ENCODE peak calls at places on chromosome 17, in eight cellular contexts. H is K562, G is WTC11, Z is IMR-90, M is H1, R is GM12878, T is HepG2, P is A549. O is an unnamed sample.

GRCh38 chr17:1898872-1899271 is 69.1 kb downstream of the RPA1 start:
- DNase-seq in P (no peak), G (no peak), T (no peak), H (no peak), R (no peak), M (no peak), Z (no peak), O (peak)

GRCh38 chr17:7838291-7839075 is 4.5 kb downstream of the KDM6B start:
- DNase-seq in H (peak), G (no peak), Z (peak), T (peak), M (no peak), P (peak), R (no peak), O (peak)

GRCh38 chr17:82414548-82415281 is 3.4 kb upstream of the HEXD start:
- DNase-seq in T (peak), H (peak), G (peak), M (peak), Z (peak), P (peak), R (no peak), O (peak)

GRCh38 chr17:6796017-6796886 is 20.2 kb downstream of the FBXO39 start:
- DNase-seq in G (no peak), H (no peak), T (peak), P (no peak), Z (no peak), R (no peak), M (no peak), O (no peak)

GRCh38 chr17:488993-489757 is 136.6 kb upstream of the RPH3AL start:
- DNase-seq in M (no peak), H (no peak), P (peak), T (peak), Z (peak), G (peak), R (no peak), O (peak)

GRCh38 chr17:9959377-9959981 is 54.4 kb upstream of the RCVRN start:
- DNase-seq in P (peak), Z (peak), G (peak), T (peak), M (peak), R (no peak), H (peak), O (peak)

GRCh38 chr17:75679706-75680201 is 12.6 kb downstream of the SAP30BP start:
- DNase-seq in G (no peak), T (no peak), R (no peak), M (no peak), Z (no peak), H (no peak), P (peak), O (no peak)

GRCh38 chr17:7250655-7251329 is 742 bp downstream of the CTDNEP1 start:
- DNase-seq in P (no peak), Z (no peak), M (no peak), H (no peak), T (no peak), G (no peak), R (no peak), O (no peak)

GRCh38 chr17:12431188-12431587 is 234.5 kb upstream of the MYOCD start:
- DNase-seq in T (no peak), H (no peak), R (peak), G (no peak), M (no peak), Z (no peak), P (no peak), O (no peak)

GRCh38 chr17:55567240-55568216 is 56.3 kb upstream of the SMIM36 start:
- DNase-seq in T (no peak), P (no peak), R (no peak), M (no peak), H (peak), Z (no peak), G (no peak), O (peak)

GRCh38 chr17:39738568-39738901 is 797 bp downstream of the GRB7 start:
- DNase-seq in T (peak), Z (no peak), G (peak), R (no peak), M (no peak), P (peak), H (peak), O (no peak)

GRCh38 chr17:29124135-29124930 is 55.9 kb downstream of the MYO18A start:
- DNase-seq in R (no peak), P (peak), H (peak), M (no peak), T (peak), G (peak), Z (peak), O (peak)

GRCh38 chr17:73481672-73482071 is 162.6 kb downstream of the SDK2 start:
- DNase-seq in P (no peak), Z (no peak), G (no peak), R (no peak), M (no peak), T (no peak), H (no peak), O (no peak)

GRCh38 chr17:38579934-38580333 is 25.8 kb downstream of the SRCIN1 start:
- DNase-seq in P (peak), G (peak), H (peak), T (peak), Z (peak), R (no peak), M (no peak), O (peak)

GRCh38 chr17:27236710-27237315 is 57.1 kb upstream of the WSB1 start:
- DNase-seq in R (no peak), G (peak), Z (peak), H (peak), M (no peak), T (peak), P (peak), O (peak)

GRCh38 chr17:67992541-67993152 is 3.6 kb downstream of the C17orf58 start:
- DNase-seq in G (no peak), R (no peak), P (no peak), T (no peak), M (no peak), Z (no peak), H (peak), O (no peak)

GRCh38 chr17:2972749-2973148 is 90.7 kb downstream of the OR1D5 start:
- DNase-seq in R (no peak), T (peak), G (no peak), P (peak), H (no peak), M (no peak), Z (peak), O (no peak)

GRCh38 chr17:79830303-79830702 is 8.9 kb downstream of the CBX4 start:
- DNase-seq in T (no peak), H (peak), P (no peak), G (peak), M (no peak), R (no peak), Z (no peak), O (no peak)

GRCh38 chr17:48429156-48429555 is 858 bp downstream of the SKAP1 start:
- DNase-seq in G (no peak), P (no peak), M (no peak), Z (no peak), R (no peak), T (no peak), H (no peak), O (no peak)

GRCh38 chr17:8887834-8888703 is 20.6 kb upstream of the PIK3R6 start:
- DNase-seq in T (peak), G (peak), M (no peak), P (peak), Z (no peak), H (peak), R (no peak), O (peak)

GRCh38 chr17:36608794-36609497 is 7.6 kb downstream of the MRM1 start:
- DNase-seq in R (no peak), M (no peak), H (peak), T (no peak), G (peak), Z (peak), P (peak), O (no peak)

GRCh38 chr17:66982011-66982508 is 17.6 kb downstream of the CACNG4 start:
- DNase-seq in T (no peak), R (no peak), M (no peak), G (no peak), P (no peak), H (no peak), Z (no peak), O (no peak)

GRCh38 chr17:3800362-3801042 is 486 bp downstream of the ITGAE start:
- DNase-seq in T (no peak), Z (no peak), G (no peak), R (no peak), H (no peak), P (no peak), M (no peak), O (no peak)

GRCh38 chr17:7631398-7632380 is 1.8 kb downstream of the SHBG start:
- DNase-seq in T (peak), G (no peak), M (no peak), Z (no peak), H (no peak), R (no peak), P (no peak), O (peak)

GRCh38 chr17:57666198-57666870 is 78.8 kb downstream of the CCDC182 start:
- DNase-seq in T (no peak), G (no peak), P (no peak), Z (no peak), M (no peak), H (no peak), R (no peak), O (no peak)

GRCh38 chr17:48025040-48025903 is 12.3 kb downstream of the COPZ2 start:
- DNase-seq in R (peak), P (peak), M (peak), H (peak), T (peak), Z (peak), G (peak), O (peak)

GRCh38 chr17:46935658-46936266 is 12.8 kb downstream of the GOSR2 start:
- DNase-seq in H (peak), R (no peak), M (no peak), G (no peak), Z (no peak), T (no peak), P (no peak), O (no peak)

GRCh38 chr17:7982171-7982570 is 20.2 kb upstream of the GUCY2D start:
- DNase-seq in P (no peak), T (no peak), G (no peak), M (no peak), R (no peak), H (no peak), Z (peak), O (no peak)

GRCh38 chr17:60127068-60128064 is 22.4 kb upstream of the CA4 start:
- DNase-seq in G (no peak), H (no peak), R (no peak), T (no peak), Z (no peak), M (no peak), P (no peak), O (peak)

DNA sequence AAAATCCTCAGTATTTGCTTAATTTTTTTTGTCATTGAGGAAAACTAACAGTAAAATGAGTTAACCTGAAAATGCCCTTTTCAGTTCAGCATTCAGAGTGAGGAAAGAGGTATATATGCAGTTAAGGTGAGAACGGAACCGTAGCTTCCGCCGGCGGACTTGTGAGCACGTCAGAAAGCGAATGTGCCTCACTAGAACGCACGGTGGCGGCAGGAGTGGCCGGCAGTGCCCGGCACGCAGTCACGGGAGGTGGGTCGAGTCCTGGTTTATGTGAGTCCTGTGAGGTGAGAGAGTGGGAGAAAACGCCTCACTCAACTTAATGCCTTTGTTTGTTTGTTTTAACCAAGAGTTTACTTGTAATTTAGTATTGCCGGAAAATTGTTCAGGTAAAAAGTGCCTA is 6.1 kb downstream of the SEC14L1 start:
- DNase-seq in P (no peak), M (no peak), H (no peak), G (peak), R (no peak), T (no peak), Z (no peak), O (no peak)
- TF ChIP-seq USF2 in P (no peak), M (no peak), H (no peak), G (no peak), R (no peak), T (no peak), Z (no peak), O (no peak)

GRCh38 chr17:32111141-32111771 is 31.0 kb upstream of the RHOT1 start:
- DNase-seq in Z (peak), T (peak), G (peak), P (peak), M (peak), H (peak), R (no peak), O (peak)
- TF ChIP-seq USF2 in Z (no peak), T (no peak), G (no peak), P (no peak), M (no peak), H (no peak), R (no peak), O (no peak)

DNA sequence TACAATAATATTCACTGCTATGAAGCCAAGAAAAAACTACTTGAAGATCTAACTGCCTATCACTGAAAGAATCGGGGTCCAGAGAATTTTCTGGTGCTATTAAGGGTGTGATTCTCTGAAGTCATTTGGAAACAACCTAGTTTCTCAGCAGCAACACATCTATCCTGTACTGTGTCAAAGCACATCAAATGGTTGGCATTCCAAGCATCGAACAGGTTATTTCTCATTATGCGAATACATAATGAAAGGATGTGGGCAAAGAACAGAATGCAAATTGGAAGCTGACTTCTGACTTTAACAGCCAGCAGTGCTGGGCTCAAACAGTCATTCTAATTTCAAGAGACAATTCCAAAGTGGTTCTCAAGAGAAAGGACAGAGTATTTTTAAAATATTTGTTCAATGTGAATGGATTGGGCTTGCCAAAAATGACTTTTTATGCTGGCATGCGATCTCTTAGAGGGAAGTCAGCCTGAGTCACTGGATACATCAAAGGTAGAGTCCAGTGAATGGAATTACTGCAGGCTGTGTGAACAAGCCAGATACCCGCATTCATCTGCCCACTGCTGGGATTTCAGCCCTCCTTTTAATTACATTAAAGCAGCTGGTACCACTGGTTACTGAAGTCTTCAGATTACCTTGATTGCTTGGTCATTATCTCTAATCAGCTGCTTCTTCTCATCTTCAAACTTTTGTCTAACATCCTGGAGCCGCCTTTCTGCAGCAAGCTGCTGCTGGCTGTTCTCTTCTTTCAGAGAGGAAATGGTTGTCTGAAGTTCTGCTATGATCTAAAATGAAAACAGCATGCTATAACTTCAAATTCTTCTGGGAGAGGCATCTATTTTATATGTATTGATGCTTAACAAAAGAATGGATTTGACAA is 181.2 kb upstream of the AXIN2 start:
- DNase-seq in H (no peak), R (no peak), M (peak), P (peak), Z (peak), T (peak), G (no peak), O (peak)
- TF ChIP-seq USF2 in H (no peak), R (no peak), M (no peak), P (no peak), Z (no peak), T (no peak), G (no peak), O (no peak)

DNA sequence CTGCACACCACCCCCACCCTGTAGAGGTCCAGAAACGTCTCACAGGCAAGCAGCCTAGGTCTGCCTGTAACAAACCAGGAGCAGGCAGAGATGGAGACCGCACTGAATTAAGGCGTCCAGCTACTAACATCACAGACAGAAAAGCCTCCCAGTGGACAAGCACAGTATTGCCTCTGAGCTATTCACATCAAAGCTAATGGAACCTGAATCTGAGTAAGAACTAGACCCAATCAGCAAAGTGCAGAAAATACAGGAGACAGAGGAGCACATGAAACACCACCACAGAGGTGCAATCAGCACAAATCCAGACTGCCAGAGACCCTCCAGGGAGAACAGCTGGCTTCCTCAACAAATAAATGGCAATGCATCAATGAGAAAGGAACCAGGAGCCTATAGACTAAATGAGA is 22.2 kb upstream of the PEMT start:
- DNase-seq in R (no peak), P (peak), G (peak), H (peak), M (no peak), Z (peak), T (peak), O (peak)
- TF ChIP-seq USF2 in R (no peak), P (no peak), G (no peak), H (no peak), M (no peak), Z (no peak), T (no peak), O (no peak)

GRCh38 chr17:63840591-63841349 is 1.7 kb downstream of the SMARCD2 start:
- DNase-seq in Z (peak), M (no peak), P (no peak), G (no peak), H (no peak), T (no peak), R (no peak), O (no peak)
- TF ChIP-seq USF2 in Z (no peak), M (no peak), P (no peak), G (no peak), H (no peak), T (no peak), R (no peak), O (no peak)

DNA sequence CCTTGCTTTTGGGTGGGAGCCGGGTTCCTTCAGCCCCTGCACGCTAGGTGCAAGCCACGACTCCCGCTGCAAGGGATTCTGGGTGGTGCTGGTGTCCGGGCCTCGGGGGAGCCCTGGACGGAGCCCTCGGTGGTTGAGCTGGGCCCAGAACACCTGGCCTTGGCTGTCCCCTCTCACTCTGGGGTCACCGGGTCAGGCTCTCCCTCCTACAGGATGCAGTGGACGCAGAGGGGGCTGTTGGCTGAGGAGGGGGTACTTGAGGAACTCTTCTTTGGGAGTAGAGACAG is 27.9 kb upstream of the SLC38A10 start:
- DNase-seq in H (no peak), P (no peak), R (no peak), T (no peak), G (no peak), Z (no peak), M (no peak), O (no peak)
- TF ChIP-seq USF2 in H (no peak), P (no peak), R (no peak), T (peak), G (no peak), Z (no peak), M (no peak), O (no peak)